ENCODE peak calls at places on chromosomes 7 and 10, in ten cellular contexts. F is Peyer's patch; I is choroid plexus epithelial cell; C is endothelial cell; J is activated CD8-positive, alpha-beta memory T cell treated with anti-CD3 and anti-CD28 coated beads, Interleukin-2, amount 50 U/mL, for 4 hours; Y is cerebellum; Z is M059J; W is HuH-7; U is endodermal cell; X is mucosa of descending colon. Q is an unnamed sample.

GRCh38 chr10:15794569-15794968 is 65.7 kb downstream of the MINDY3 start:
- DNase-seq in F (no peak), I (no peak), C (no peak), J (no peak), Y (no peak), Z (no peak), W (no peak), U (no peak), X (no peak), Q (no peak)

GRCh38 chr7:108135446-108136190 is 5.5 kb upstream of the LAMB4 start:
- DNase-seq in F (peak; percentile 61), I (no peak), C (no peak), J (no peak), Y (no peak), Z (no peak), W (no peak), U (no peak), X (no peak), Q (no peak)

GRCh38 chr7:18212308-18212707 is 184.7 kb upstream of the PRPS1L1 start:
- DNase-seq in F (no peak), I (peak; percentile 7), C (no peak), J (no peak), Y (no peak), Z (no peak), W (no peak), U (no peak), X (no peak), Q (no peak)

GRCh38 chr7:142871260-142872105 is 14.1 kb downstream of the TRPV6 start:
- DNase-seq in F (peak; percentile 25), I (no peak), C (peak; percentile 1), J (no peak), Y (no peak), Z (no peak), W (no peak), U (no peak), X (no peak), Q (no peak)

GRCh38 chr10:50431118-50431517 is 179.8 kb upstream of the ASAH2 start:
- DNase-seq in F (no peak), I (peak; percentile 79), C (no peak), J (no peak), Y (no peak), Z (peak; percentile 50), W (no peak), U (no peak), X (no peak), Q (peak; percentile 75)

GRCh38 chr7:43458330-43458729 is 124.6 kb upstream of the STK17A start:
- DNase-seq in F (no peak), I (no peak), C (no peak), J (no peak), Y (no peak), Z (no peak), W (no peak), U (no peak), X (no peak), Q (no peak)

GRCh38 chr10:42428534-42428933 is 209.8 kb downstream of the ZNF33B start:
- DNase-seq in F (no peak), I (peak; percentile 28), C (no peak), J (no peak), Y (no peak), Z (peak; percentile 6), W (no peak), U (no peak), X (no peak), Q (no peak)

GRCh38 chr7:5997210-5997808 is 11.5 kb downstream of the PMS2 start:
- DNase-seq in F (peak; percentile 77), I (peak; percentile 86), C (peak; percentile 23), J (peak; percentile 50), Y (peak; percentile 52), Z (peak; percentile 68), W (peak; percentile 51), U (peak; percentile 61), X (no peak), Q (peak; percentile 48)

GRCh38 chr10:131019696-131020095 is 291.8 kb downstream of the TCERG1L start:
- DNase-seq in F (peak; percentile 31), I (no peak), C (no peak), J (no peak), Y (no peak), Z (no peak), W (no peak), U (peak; percentile 38), X (no peak), Q (no peak)

GRCh38 chr7:1763033-1763432 is 93.0 kb downstream of the ELFN1 start:
- DNase-seq in F (no peak), I (no peak), C (no peak), J (no peak), Y (no peak), Z (no peak), W (no peak), U (no peak), X (no peak), Q (no peak)

GRCh38 chr10:12657489-12657888 is 308.1 kb downstream of the CAMK1D start:
- DNase-seq in F (no peak), I (no peak), C (no peak), J (no peak), Y (no peak), Z (no peak), W (no peak), U (no peak), X (no peak), Q (no peak)

GRCh38 chr10:59336632-59337031 is 25.7 kb downstream of the FAM13C start:
- DNase-seq in F (no peak), I (peak; percentile 6), C (no peak), J (no peak), Y (no peak), Z (no peak), W (no peak), U (no peak), X (no peak), Q (peak; percentile 52)

GRCh38 chr7:112511451-112512220 is 30.8 kb downstream of the LSMEM1 start:
- DNase-seq in F (no peak), I (no peak), C (no peak), J (no peak), Y (peak; percentile 21), Z (no peak), W (no peak), U (peak; percentile 17), X (no peak), Q (no peak)

GRCh38 chr7:149067869-149068268 is 22.6 kb downstream of the ZNF786 start:
- DNase-seq in F (no peak), I (no peak), C (no peak), J (no peak), Y (no peak), Z (no peak), W (no peak), U (no peak), X (no peak), Q (no peak)

GRCh38 chr7:121204537-121204936 is 124.3 kb upstream of the WNT16 start:
- DNase-seq in F (no peak), I (no peak), C (no peak), J (no peak), Y (no peak), Z (peak; percentile 89), W (no peak), U (no peak), X (no peak), Q (no peak)

GRCh38 chr7:151987748-151988529 is 31.7 kb downstream of the GALNTL5 start:
- DNase-seq in F (no peak), I (peak; percentile 87), C (no peak), J (no peak), Y (peak; percentile 38), Z (peak; percentile 41), W (no peak), U (peak; percentile 81), X (no peak), Q (peak; percentile 88)

GRCh38 chr10:45052700-45053099 is 52.0 kb downstream of the ZNF22 start:
- DNase-seq in F (no peak), I (peak; percentile 66), C (no peak), J (no peak), Y (no peak), Z (no peak), W (no peak), U (no peak), X (no peak), Q (no peak)

GRCh38 chr10:124993728-124994451 is 52.0 kb downstream of the ZRANB1 start:
- DNase-seq in F (no peak), I (no peak), C (no peak), J (no peak), Y (no peak), Z (no peak), W (no peak), U (peak; percentile 44), X (peak; percentile 21), Q (no peak)

GRCh38 chr10:94989192-94989591 is 50.7 kb downstream of the CYP2C9 start:
- DNase-seq in F (no peak), I (no peak), C (no peak), J (no peak), Y (no peak), Z (no peak), W (no peak), U (no peak), X (no peak), Q (no peak)

GRCh38 chr7:155758348-155758747 is 53.9 kb downstream of the SHH start:
- DNase-seq in F (no peak), I (peak; percentile 69), C (no peak), J (no peak), Y (no peak), Z (no peak), W (no peak), U (peak; percentile 75), X (no peak), Q (no peak)

GRCh38 chr10:30454744-30455498 is 20.9 kb downstream of the MAP3K8 start:
- DNase-seq in F (no peak), I (peak; percentile 98), C (no peak), J (no peak), Y (no peak), Z (no peak), W (no peak), U (no peak), X (no peak), Q (no peak)

GRCh38 chr7:42155836-42156540 is 81.0 kb downstream of the GLI3 start:
- DNase-seq in F (no peak), I (peak; percentile 23), C (no peak), J (no peak), Y (no peak), Z (peak; percentile 71), W (no peak), U (no peak), X (no peak), Q (peak; percentile 3)

GRCh38 chr7:104852386-104852785 is 161.6 kb upstream of the KMT2E start:
- DNase-seq in F (no peak), I (no peak), C (no peak), J (no peak), Y (no peak), Z (no peak), W (no peak), U (no peak), X (no peak), Q (no peak)

GRCh38 chr10:119781498-119781897 is 55.6 kb downstream of the INPP5F start:
- DNase-seq in F (no peak), I (no peak), C (no peak), J (no peak), Y (no peak), Z (no peak), W (no peak), U (no peak), X (no peak), Q (no peak)

GRCh38 chr10:62335326-62335725 is 38.8 kb upstream of the ZNF365 start:
- DNase-seq in F (no peak), I (peak; percentile 24), C (no peak), J (no peak), Y (no peak), Z (peak; percentile 49), W (no peak), U (no peak), X (no peak), Q (peak; percentile 7)

GRCh38 chr10:114322344-114322743 is 82.0 kb downstream of the AFAP1L2 start:
- DNase-seq in F (no peak), I (peak; percentile 43), C (no peak), J (no peak), Y (no peak), Z (no peak), W (no peak), U (no peak), X (no peak), Q (peak; percentile 44)

GRCh38 chr7:141562972-141563371 is 11.8 kb downstream of the AGK start:
- DNase-seq in F (no peak), I (peak; percentile 88), C (no peak), J (no peak), Y (no peak), Z (no peak), W (no peak), U (no peak), X (no peak), Q (no peak)

GRCh38 chr7:134154581-134155130 is 27.5 kb downstream of the LRGUK start:
- DNase-seq in F (no peak), I (peak; percentile 14), C (no peak), J (no peak), Y (no peak), Z (peak; percentile 60), W (no peak), U (no peak), X (no peak), Q (peak; percentile 4)

Q was measured in cardiac muscle cell.